ENCODE peak calls at places on chromosomes 13 and 19, in seven cellular contexts. L is H1, U is A549, R is ascending aorta, O is thoracic aorta, C is psoas muscle, Z is fibroblast of lung. E is an unnamed sample. For H3K4me1, the result is how much of the 10 kb centered on the place peaks cover.

GRCh38 chr13:72651196-72651595 is 76.2 kb downstream of the MZT1 start:
- DNase-seq in R (no peak), C (no peak), U (no peak), Z (peak), L (no peak), O (no peak), E (no peak)

GRCh38 chr19:1168877-1169791 is 4.9 kb downstream of the SBNO2 start:
- DNase-seq in O (no peak), U (no peak), L (no peak), R (no peak), C (peak), Z (peak), E (no peak)

GRCh38 chr19:38031423-38031770 is 124.4 kb downstream of the SIPA1L3 start:
- DNase-seq in L (no peak), C (no peak), O (no peak), Z (peak), R (no peak), U (no peak), E (no peak)

GRCh38 chr19:5170329-5170745 is 170.3 kb downstream of the PTPRS start:
- DNase-seq in R (no peak), O (no peak), U (no peak), L (peak), Z (no peak), C (no peak), E (no peak)

GRCh38 chr13:44936246-44936645 is 53.0 kb downstream of the NUFIP1 start:
- DNase-seq in U (no peak), R (no peak), O (no peak), L (no peak), C (no peak), Z (no peak), E (no peak)

GRCh38 chr19:19775891-19776205 is 42.9 kb upstream of the ZNF14 start:
- DNase-seq in O (no peak), U (no peak), Z (no peak), R (no peak), C (peak), L (no peak), E (no peak)

GRCh38 chr19:39155741-39156140 is 30.2 kb downstream of the PAK4 start:
- DNase-seq in R (no peak), U (no peak), L (no peak), Z (no peak), O (no peak), C (no peak), E (no peak)

GRCh38 chr19:4916292-4917082 is 7.2 kb downstream of the UHRF1 start:
- DNase-seq in L (no peak), O (no peak), Z (no peak), C (no peak), R (no peak), U (no peak), E (no peak)

GRCh38 chr19:40567040-40567749 is 9.5 kb upstream of the SHKBP1 start:
- DNase-seq in L (peak), O (no peak), U (no peak), R (no peak), Z (no peak), C (no peak), E (no peak)

GRCh38 chr13:36850790-36851438 is 31.9 kb downstream of the RFXAP start:
- DNase-seq in O (no peak), U (no peak), L (peak), C (no peak), Z (no peak), R (no peak), E (no peak)

GRCh38 chr19:18203863-18204393 is at the start of gene RAB3A:
- DNase-seq in U (peak), L (peak), C (peak), R (peak), O (peak), Z (peak), E (peak)

GRCh38 chr13:52845334-52845761 is 3.1 kb downstream of the PCDH8 start:
- DNase-seq in L (no peak), Z (no peak), U (no peak), O (no peak), R (no peak), C (no peak), E (no peak)

GRCh38 chr19:49469828-49470614 is 4.0 kb upstream of the FLT3LG start:
- DNase-seq in U (no peak), R (no peak), Z (no peak), C (no peak), O (no peak), L (no peak), E (no peak)

GRCh38 chr13:95641291-95641811 is 3.2 kb downstream of the DZIP1 start:
- DNase-seq in C (peak), L (peak), O (no peak), R (no peak), U (no peak), Z (no peak), E (no peak)

GRCh38 chr19:9906475-9907087 is 29.7 kb downstream of the OLFM2 start:
- DNase-seq in O (no peak), L (no peak), R (no peak), Z (peak), C (no peak), U (no peak), E (no peak)

DNA sequence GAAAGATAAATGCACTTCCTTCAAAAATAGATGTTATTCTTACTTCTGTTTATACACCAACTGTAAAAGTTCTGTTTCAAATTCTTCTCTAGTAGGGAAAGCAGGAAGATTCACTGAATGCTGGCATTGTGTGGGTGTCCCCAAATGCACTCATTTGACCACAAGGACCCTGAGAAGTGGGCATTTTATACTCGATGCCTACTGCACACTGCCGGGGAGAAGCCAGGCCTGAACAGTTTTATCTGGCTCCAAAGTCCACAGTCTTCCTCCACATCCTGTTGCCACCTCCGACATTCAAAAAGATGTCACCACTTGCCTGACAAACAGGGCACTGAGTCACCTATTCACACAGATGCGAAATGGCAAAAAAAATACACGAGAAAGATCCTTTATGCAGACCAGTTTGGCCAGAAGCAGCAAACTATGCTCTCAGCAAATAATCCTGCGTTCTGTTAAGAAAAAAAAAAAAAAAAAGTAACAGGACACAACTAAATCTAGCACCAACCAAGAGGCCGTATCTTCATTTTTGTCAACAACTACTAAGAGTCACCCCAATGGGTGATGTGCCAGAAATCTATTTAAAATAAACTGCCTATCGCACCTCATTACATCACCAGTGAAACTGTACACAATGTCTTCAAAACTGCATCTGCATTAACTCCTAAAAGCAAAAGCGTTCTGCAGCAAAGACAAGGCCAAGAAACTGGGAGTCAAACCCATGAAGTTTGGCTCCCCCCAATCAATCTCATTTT is 6.2 kb downstream of the ZC3H4 start:
- DNase-seq in U (no peak), O (no peak), L (no peak), C (no peak), Z (peak), R (no peak), E (no peak)
- H3K4me1 ChIP-seq in U (under half), O (under half), L (under half), C (half or more), Z (under half), R (half or more), E (under half)

DNA sequence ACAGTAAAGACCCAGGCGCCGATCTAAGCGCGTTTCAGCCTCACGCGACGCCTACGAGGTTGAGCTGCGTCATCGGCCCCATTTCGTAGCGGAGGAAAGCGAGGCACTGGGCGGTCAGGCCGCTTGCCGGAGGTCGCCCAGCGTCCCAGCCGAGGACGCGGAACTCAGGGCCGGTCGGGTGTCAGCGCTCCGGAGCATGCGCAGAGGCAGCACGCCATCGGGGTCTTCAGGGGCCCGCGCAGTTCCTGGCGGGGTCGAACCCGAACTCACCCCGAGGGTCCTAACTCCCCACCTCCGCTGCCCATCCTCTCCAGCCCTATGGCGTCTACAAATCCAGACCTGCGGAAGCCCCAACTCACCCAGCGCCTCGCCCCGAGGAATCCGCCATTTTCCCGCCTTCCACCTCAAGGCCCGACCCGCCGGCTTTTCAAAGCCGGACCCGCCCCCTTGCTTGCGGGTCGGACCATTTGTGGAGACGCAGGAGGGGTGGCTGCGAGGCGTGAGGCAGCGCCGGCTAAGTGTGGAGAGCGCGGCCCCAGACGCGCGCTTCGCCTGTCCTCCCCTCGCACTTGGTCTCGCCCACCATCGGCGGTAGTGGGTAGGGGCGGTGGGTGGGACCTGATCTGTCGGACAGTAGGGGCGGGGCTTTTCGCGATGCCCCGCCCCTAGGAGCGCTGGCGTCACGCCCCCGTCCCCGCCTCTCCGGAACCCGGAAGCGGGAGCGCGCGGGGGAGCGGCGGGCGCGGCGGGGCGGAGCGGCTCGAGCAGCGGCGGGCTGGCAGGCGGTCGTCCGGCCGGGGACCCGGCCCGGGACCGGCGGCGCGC is at the start of the genes HAUS8 and MYO9B:
- DNase-seq in O (peak), L (peak), U (peak), C (peak), R (peak), Z (peak), E (peak)
- H3K27ac ChIP-seq in O (peak), L (peak), U (peak), C (peak), R (peak), Z (peak), E (no peak)

DNA sequence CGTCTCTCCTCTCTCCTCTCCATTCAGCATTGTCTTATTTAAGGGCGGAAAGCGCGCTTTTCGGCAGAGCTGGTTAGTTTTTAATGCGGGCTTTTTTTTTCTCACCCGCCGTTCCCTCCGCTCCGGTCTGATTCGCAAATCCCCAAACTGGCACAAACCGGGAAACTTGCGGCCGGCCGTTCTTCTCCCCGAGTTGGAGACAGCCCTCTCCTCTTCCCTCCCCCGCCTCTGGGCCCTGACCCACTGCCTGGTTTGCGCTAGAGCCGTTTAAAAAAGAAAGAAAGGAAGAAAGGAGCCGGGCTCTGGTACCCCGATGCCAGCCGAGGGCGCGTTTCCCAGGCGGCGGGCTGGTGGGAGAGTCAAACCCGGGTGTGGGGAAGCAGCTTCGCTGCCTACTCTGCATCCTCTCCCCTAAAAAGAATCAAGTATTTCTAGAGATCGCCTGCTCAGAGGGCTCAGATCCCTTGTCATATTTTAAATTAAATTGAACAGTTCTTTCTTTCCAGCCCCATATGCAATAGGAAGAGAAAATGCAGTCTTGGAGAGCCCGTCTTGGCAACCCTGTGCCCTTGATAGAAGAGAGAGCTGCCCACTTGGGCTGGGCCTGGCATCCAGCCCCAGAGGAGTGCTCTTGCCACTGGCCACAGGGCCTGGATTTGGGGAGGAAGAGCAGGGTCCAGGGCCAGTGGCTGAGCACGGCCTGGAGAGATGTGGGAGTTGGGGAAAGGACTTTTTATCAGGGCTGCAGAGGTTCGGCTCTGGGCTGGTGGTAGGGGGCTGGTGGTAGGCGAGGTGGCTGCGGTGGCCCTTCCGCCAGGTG is 19.0 kb downstream of the NFIX start:
- DNase-seq in L (peak), R (peak), Z (peak), O (no peak), U (no peak), C (no peak), E (no peak)
- H3K4me1 ChIP-seq in L (under half), R (half or more), Z (under half), O (half or more), U (under half), C (half or more), E (under half)

GRCh38 chr13:27372896-27373295 is 51.5 kb upstream of the GTF3A start:
- DNase-seq in L (no peak), U (no peak), O (no peak), Z (no peak), R (no peak), C (no peak), E (no peak)
- H3K27ac ChIP-seq in L (no peak), U (no peak), O (no peak), Z (no peak), R (no peak), C (no peak), E (no peak)

GRCh38 chr13:109870281-109871017 is 84.1 kb upstream of the IRS2 start:
- DNase-seq in O (no peak), C (no peak), Z (no peak), L (no peak), R (no peak), U (no peak), E (no peak)
- H3K4me1 ChIP-seq in O (under half), C (under half), Z (under half), L (under half), R (under half), U (under half), E (under half)

GRCh38 chr13:30681489-30682242 is 53.7 kb upstream of the ALOX5AP start:
- DNase-seq in C (no peak), U (no peak), R (peak), Z (peak), O (no peak), L (no peak), E (no peak)

GRCh38 chr13:30671271-30671815 is 53.6 kb downstream of the USPL1 start:
- DNase-seq in L (no peak), O (no peak), U (no peak), C (no peak), Z (no peak), R (no peak), E (no peak)

GRCh38 chr13:30679483-30680330 is 55.6 kb upstream of the ALOX5AP start:
- DNase-seq in U (peak), Z (peak), O (no peak), L (no peak), R (no peak), C (no peak), E (no peak)

GRCh38 chr13:30673669-30674521 is 56.2 kb downstream of the USPL1 start:
- DNase-seq in U (peak), R (peak), L (peak), O (peak), Z (peak), C (peak), E (no peak)

DNA sequence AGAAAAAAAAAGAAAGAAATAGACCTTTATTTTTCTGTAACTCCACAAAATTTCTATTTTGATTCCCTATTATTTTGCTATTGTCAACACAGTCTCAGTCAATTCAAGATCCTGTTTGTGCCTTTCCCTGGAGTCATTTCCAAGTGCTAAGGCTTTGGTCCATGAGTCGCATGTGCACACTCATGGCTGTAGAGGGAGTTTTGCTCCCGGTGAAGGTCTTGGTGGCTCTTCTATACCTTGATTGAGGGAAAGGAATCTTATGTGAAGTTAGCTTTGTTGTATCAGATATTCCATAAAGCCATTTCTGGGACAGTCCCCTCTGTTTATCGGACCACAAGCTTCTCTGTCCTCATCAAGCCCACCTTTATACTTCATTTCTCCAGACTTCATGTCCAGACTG is 58.7 kb upstream of the ALOX5AP start:
- DNase-seq in L (no peak), R (no peak), C (no peak), O (no peak), Z (peak), U (no peak), E (no peak)
- H3K27ac ChIP-seq in L (no peak), R (no peak), C (no peak), O (no peak), Z (no peak), U (no peak), E (no peak)

GRCh38 chr19:14571695-14572490 is at the start of gene NDUFB7:
- DNase-seq in R (peak), O (peak), U (peak), Z (peak), C (peak), L (peak), E (peak)
- H3K4me1 ChIP-seq in R (under half), O (under half), U (under half), Z (under half), C (under half), L (under half), E (under half)

GRCh38 chr19:43804443-43804842 is 2.2 kb upstream of the LYPD5 start:
- DNase-seq in Z (no peak), R (no peak), O (no peak), U (no peak), C (no peak), L (no peak), E (no peak)
- H3K27ac ChIP-seq in Z (no peak), R (no peak), O (no peak), U (no peak), C (no peak), L (no peak), E (no peak)